ENCODE peak calls at places on chromosomes 6 and 20, in six cellular contexts. N, I, E, C, T and G are unnamed samples.

GRCh38 chr6:34378470-34378869 is 14.0 kb downstream of the NUDT3 start:
- DNase-seq in C (no peak), T (no peak), E (no peak), I (no peak), N (no peak), G (no peak)

GRCh38 chr20:41167481-41168253 is 30.3 kb downstream of the PLCG1 start:
- DNase-seq in C (peak; percentile 37), T (peak; percentile 36), E (no peak), N (peak; percentile 3), I (peak; percentile 15), G (no peak)

GRCh38 chr6:70396163-70396562 is 17.1 kb upstream of the FAM135A start:
- DNase-seq in T (no peak), I (no peak), C (no peak), E (no peak), N (no peak), G (no peak)

GRCh38 chr6:153130515-153131036 is 506 bp downstream of the RGS17 start:
- DNase-seq in N (no peak), C (no peak), I (no peak), E (no peak), T (no peak), G (no peak)

GRCh38 chr6:165119231-165120020 is 190.0 kb downstream of the C6orf118 start:
- DNase-seq in N (no peak), C (no peak), E (no peak), I (no peak), T (no peak), G (no peak)

GRCh38 chr6:136035378-136036070 is 184.0 kb downstream of the PDE7B start:
- DNase-seq in C (no peak), N (no peak), I (no peak), T (no peak), E (peak; percentile 72), G (no peak)

GRCh38 chr20:62936996-62937352 is 973 bp upstream of the GID8 start:
- DNase-seq in I (no peak), N (no peak), C (no peak), T (no peak), E (peak; percentile 83), G (no peak)

GRCh38 chr20:10093087-10093591 is 58.4 kb downstream of the ANKEF1 start:
- DNase-seq in N (no peak), E (peak; percentile 57), C (no peak), I (no peak), T (no peak), G (peak; percentile 55)

GRCh38 chr6:113476937-113477839 is 380.0 kb upstream of the MARCKS start:
- DNase-seq in I (no peak), N (no peak), C (no peak), T (no peak), E (peak; percentile 40), G (peak; percentile 16)

GRCh38 chr6:109922851-109923250 is 55.3 kb upstream of the GPR6 start:
- DNase-seq in I (no peak), C (no peak), N (no peak), E (no peak), T (no peak), G (no peak)

GRCh38 chr20:63194007-63194820 is 21.7 kb downstream of the YTHDF1 start:
- DNase-seq in T (no peak), C (no peak), E (no peak), N (no peak), I (no peak), G (no peak)

GRCh38 chr20:58557713-58558335 is 42.6 kb upstream of the APCDD1L start:
- DNase-seq in C (peak; percentile 31), T (peak; percentile 46), E (peak; percentile 54), I (no peak), N (no peak), G (no peak)

GRCh38 chr20:50438986-50439407 is 71.2 kb upstream of the PTPN1 start:
- DNase-seq in E (peak; percentile 91), I (no peak), C (no peak), T (no peak), N (no peak), G (no peak)

GRCh38 chr6:169271158-169271936 is 17.7 kb upstream of the THBS2 start:
- DNase-seq in T (peak; percentile 43), I (no peak), C (no peak), E (no peak), N (no peak), G (no peak)

GRCh38 chr20:61253264-61253639 is 1.2 kb downstream of the CDH4 start:
- DNase-seq in I (no peak), T (no peak), N (no peak), C (no peak), E (peak; percentile 45), G (no peak)

GRCh38 chr6:16676978-16677377 is 84.3 kb downstream of the ATXN1 start:
- DNase-seq in N (no peak), C (no peak), I (no peak), E (peak; percentile 64), T (no peak), G (peak; percentile 62)

GRCh38 chr6:15897063-15897934 is 231.6 kb upstream of the MYLIP start:
- DNase-seq in E (peak; percentile 5), N (peak; percentile 37), C (no peak), T (no peak), I (no peak), G (peak; percentile 62)

GRCh38 chr6:169723991-169724553 is at the start of gene PHF10:
- DNase-seq in I (peak; percentile 73), C (no peak), T (no peak), N (peak; percentile 48), E (no peak), G (peak; percentile 26)

GRCh38 chr20:22414354-22414753 is 170.0 kb downstream of the FOXA2 start:
- DNase-seq in T (no peak), N (no peak), I (no peak), E (no peak), C (no peak), G (no peak)

GRCh38 chr6:144993870-144994269 is 708.7 kb downstream of the UTRN start:
- DNase-seq in T (no peak), C (no peak), I (no peak), E (peak; percentile 79), N (no peak), G (no peak)

GRCh38 chr6:14478396-14479225 is 361.0 kb downstream of the CD83 start:
- DNase-seq in C (no peak), T (no peak), I (no peak), E (peak; percentile 49), N (no peak), G (peak; percentile 32)

GRCh38 chr6:159754401-159754800 is 7.4 kb upstream of the ACAT2 start:
- DNase-seq in I (no peak), C (no peak), T (no peak), E (no peak), N (no peak), G (no peak)

DNA sequence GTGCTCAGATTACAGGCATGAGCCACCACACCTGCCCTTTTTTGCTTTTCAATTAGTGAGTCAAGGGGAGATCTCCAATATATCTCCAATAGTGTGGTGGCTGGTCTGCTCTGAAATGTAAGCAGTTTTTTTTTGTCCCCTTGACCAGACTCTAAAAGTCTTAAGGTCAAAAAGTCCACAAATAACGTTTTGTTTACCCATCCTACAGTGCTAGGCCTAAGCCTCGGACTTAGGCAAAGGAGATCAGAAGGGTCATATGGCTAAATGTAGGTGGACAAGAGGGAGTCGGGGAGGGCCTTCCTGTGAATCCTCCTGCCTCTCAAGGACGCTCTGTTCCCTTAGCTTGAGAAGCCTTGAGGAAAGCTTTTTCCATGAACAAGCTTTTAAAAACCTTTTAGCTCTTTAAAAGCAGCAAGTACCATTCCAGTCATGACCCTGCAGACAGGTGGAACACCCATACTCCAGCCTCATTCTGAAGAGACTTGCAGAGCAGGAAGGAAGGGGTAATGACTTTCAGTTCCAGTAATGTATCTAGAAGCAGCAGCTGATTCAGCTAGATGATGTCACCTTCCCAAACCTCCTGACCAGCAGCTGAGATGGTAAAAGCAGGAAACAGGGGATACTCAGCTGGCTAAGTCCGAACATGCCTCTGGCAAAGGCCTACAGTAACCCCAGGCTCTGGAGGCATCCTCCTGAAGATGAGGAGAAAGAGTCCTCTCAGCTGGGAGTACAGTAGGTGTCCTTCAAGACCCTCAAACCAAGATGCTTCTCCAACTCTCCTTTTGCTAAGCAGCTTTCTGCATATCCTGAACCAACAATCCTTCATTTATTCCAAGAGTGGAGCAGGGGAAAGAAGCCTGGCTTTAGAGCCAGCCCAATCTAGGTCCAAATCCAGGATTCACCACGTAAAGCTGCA is 23.6 kb downstream of the BCL2L1 start:
- DNase-seq in C (no peak), E (peak; percentile 98), T (peak; percentile 86), N (no peak), I (no peak), G (peak; percentile 77)
- TF ChIP-seq POLR2A in C (no peak), E (no peak), T (no peak), N (no peak), I (no peak), G (peak; percentile 74)

GRCh38 chr6:139533166-139533565 is 158.7 kb upstream of the CITED2 start:
- DNase-seq in E (no peak), N (no peak), C (no peak), I (no peak), T (no peak), G (no peak)

GRCh38 chr6:139531148-139531547 is 156.7 kb upstream of the CITED2 start:
- DNase-seq in N (no peak), C (no peak), E (peak; percentile 62), I (no peak), T (no peak), G (no peak)

GRCh38 chr6:139531716-139532115 is 157.3 kb upstream of the CITED2 start:
- DNase-seq in T (no peak), E (no peak), C (no peak), N (no peak), I (no peak), G (no peak)

GRCh38 chr6:139534472-139535115 is 160.1 kb upstream of the CITED2 start:
- DNase-seq in C (no peak), I (no peak), T (no peak), E (no peak), N (no peak), G (no peak)

GRCh38 chr6:139533573-139534471 is 159.4 kb upstream of the CITED2 start:
- DNase-seq in N (peak; percentile 29), I (no peak), C (no peak), T (no peak), E (peak; percentile 83), G (no peak)
- TF ChIP-seq POLR2A in N (no peak), I (no peak), C (no peak), T (no peak), E (no peak), G (no peak)

GRCh38 chr20:36462440-36463211 is 78.7 kb upstream of the MYL9 start:
- DNase-seq in E (peak; percentile 60), N (peak; percentile 68), I (peak; percentile 83), T (peak; percentile 88), C (no peak), G (peak; percentile 67)
- TF ChIP-seq POLR2A in E (peak; percentile 83), N (peak; percentile 46), I (no peak), T (no peak), C (no peak), G (peak; percentile 70)

DNA sequence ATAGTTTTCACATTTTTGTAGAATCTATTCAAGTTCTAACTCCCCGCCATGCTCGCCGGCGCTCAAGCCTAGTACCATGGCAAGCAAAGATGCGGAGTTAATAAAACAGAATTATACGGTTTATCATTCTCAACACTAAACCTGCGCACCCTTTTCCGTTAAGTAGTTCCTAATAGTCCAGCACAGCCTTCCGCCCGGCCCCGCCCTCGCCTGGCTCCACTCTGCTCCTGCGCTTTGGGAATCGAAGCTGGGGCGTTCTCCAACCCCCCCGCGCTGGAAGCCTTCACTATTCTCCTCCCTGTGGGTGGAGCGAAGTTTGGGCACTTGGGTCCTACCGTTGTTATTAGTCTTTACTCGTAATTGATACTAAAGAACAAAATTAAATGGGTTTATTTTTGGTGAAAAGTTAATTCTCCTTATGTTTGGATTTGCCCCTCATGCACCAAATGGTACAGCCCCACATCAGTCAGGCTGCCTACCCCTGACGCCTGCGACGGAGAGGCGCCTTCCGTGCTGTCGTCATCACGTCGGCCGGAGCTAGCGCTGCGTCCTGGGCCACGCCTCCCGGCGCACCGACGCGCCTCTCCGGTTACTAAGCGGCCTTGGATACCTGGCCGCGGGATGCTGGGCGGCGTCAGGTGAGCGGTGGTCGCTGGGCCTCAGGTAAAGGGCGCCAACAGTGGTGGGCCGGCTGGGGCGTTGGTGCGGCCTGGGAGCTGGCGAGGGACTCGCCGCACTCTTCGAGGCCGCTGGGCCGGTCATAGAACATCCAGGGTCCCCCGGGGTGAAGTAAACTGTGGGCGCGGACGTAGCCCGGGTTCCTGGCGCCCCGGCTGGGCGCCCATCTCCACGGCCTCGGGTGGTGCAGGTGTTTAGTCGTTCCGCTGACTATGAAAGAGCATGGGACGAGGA is at the start of gene IFT52:
- DNase-seq in N (peak; percentile 93), C (peak; percentile 90), T (peak; percentile 97), I (peak; percentile 95), E (peak; percentile 88), G (peak; percentile 95)
- TF ChIP-seq POLR2A in N (peak; percentile 60), C (no peak), T (no peak), I (no peak), E (peak; percentile 45), G (no peak)